ENCODE peak calls at places on chromosome 1, in eight cellular contexts. D is astrocyte, L is IMR-90, J is gastrocnemius medialis, C is Caco-2, R is breast epithelium, T is small intestine, U is endodermal cell. K is an unnamed sample.

GRCh38 chr1:110070282-110070967 is at the start of gene ALX3:
- DNase-seq in D (no peak), L (no peak), J (no peak), C (no peak), R (no peak), T (no peak), U (peak; percentile 72), K (no peak)

GRCh38 chr1:201302168-201302896 is 19.0 kb downstream of the PKP1 start:
- DNase-seq in D (no peak), L (no peak), J (no peak), C (no peak), R (no peak), T (peak; percentile 56), U (no peak), K (no peak)

GRCh38 chr1:7223334-7224080 is 438.3 kb downstream of the CAMTA1 start:
- DNase-seq in D (peak; percentile 91), L (peak; percentile 97), J (no peak), C (no peak), R (no peak), T (no peak), U (no peak), K (no peak)

GRCh38 chr1:204301171-204301957 is 58.4 kb downstream of the PLEKHA6 start:
- DNase-seq in D (no peak), L (no peak), J (peak; percentile 39), C (no peak), R (peak; percentile 89), T (no peak), U (no peak), K (no peak)

GRCh38 chr1:56867491-56867890 is 12.9 kb downstream of the C8A start:
- DNase-seq in D (no peak), L (no peak), J (no peak), C (no peak), R (no peak), T (no peak), U (no peak), K (no peak)

GRCh38 chr1:157575744-157576143 is 22.1 kb downstream of the FCRL4 start:
- DNase-seq in D (no peak), L (no peak), J (no peak), C (no peak), R (no peak), T (no peak), U (no peak), K (no peak)

GRCh38 chr1:51093566-51093965 is 8.5 kb upstream of the C1orf185 start:
- DNase-seq in D (peak; percentile 42), L (peak; percentile 3), J (no peak), C (no peak), R (no peak), T (no peak), U (no peak), K (no peak)

GRCh38 chr1:114350731-114351445 is 160.1 kb downstream of the TRIM33 start:
- DNase-seq in D (no peak), L (no peak), J (no peak), C (no peak), R (no peak), T (no peak), U (no peak), K (no peak)

GRCh38 chr1:235054466-235054865 is 74.2 kb downstream of the TOMM20 start:
- DNase-seq in D (no peak), L (no peak), J (no peak), C (no peak), R (no peak), T (no peak), U (no peak), K (no peak)

GRCh38 chr1:79355073-79355472 is 348.5 kb upstream of the ADGRL4 start:
- DNase-seq in D (peak; percentile 55), L (peak; percentile 68), J (no peak), C (no peak), R (no peak), T (no peak), U (no peak), K (no peak)

GRCh38 chr1:175818929-175819328 is 75.5 kb upstream of the TNR start:
- DNase-seq in D (no peak), L (no peak), J (no peak), C (no peak), R (no peak), T (no peak), U (no peak), K (no peak)

GRCh38 chr1:18288609-18289219 is 181.1 kb downstream of the IGSF21 start:
- DNase-seq in D (no peak), L (no peak), J (no peak), C (no peak), R (no peak), T (no peak), U (no peak), K (no peak)

GRCh38 chr1:38918568-38918967 is 23.1 kb downstream of the RHBDL2 start:
- DNase-seq in D (no peak), L (no peak), J (no peak), C (no peak), R (no peak), T (no peak), U (no peak), K (no peak)
- H3K9me3 ChIP-seq in D (no peaks in the 10 kb centered on the region), L (no peaks in the 10 kb centered on the region), J (no peaks in the 10 kb centered on the region), C (no peaks in the 10 kb centered on the region), R (no peaks in the 10 kb centered on the region), T (no peaks in the 10 kb centered on the region), U (no peaks in the 10 kb centered on the region), K (no peaks in the 10 kb centered on the region)

DNA sequence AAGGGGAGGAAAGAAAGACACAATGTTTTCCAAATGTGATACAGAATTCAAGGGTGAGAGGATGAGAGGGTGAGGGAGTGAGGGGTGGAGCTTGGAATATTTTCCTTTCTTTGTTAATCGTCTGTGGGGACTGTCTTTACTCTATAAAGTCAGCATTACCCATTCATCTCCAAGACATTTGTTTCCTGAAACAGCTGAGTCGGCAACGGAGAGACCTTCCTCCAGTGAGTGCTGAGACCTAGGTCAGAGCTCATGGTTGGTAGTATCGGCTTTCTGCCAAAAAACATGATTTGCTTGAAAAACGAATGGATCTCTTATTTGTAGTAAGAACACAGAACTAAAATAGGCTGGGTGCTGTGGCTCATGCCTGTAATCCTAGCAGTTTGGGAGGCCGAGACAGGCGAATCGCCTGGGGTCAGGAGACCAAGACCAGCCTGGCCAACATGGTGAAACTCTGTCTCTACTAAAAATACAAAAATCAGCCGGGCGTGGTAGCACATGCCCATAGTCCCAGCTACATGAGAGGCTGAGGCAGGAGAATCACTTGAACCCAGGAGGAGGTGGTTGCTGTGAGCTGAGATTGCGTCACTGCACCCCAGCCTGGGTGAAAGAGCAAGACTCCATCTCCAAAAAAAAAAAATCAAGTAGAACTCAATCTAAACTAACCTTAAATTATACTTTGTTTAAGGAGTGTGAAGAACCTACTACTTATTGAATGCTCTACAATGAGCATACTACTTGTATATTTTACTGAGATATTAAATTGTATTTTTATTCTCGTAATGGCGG is 30.3 kb upstream of the RNF186 start:
- DNase-seq in D (no peak), L (no peak), J (no peak), C (no peak), R (no peak), T (no peak), U (no peak), K (no peak)
- H3K9me3 ChIP-seq in D (no peaks in the 10 kb centered on the region), L (no peaks in the 10 kb centered on the region), J (no peaks in the 10 kb centered on the region), C (no peaks in the 10 kb centered on the region), R (no peaks in the 10 kb centered on the region), T (no peaks in the 10 kb centered on the region), U (no peaks in the 10 kb centered on the region), K (no peaks in the 10 kb centered on the region)

GRCh38 chr1:2904191-2904590 is 102.7 kb upstream of the TTC34 start:
- DNase-seq in D (no peak), L (no peak), J (no peak), C (no peak), R (no peak), T (no peak), U (no peak), K (no peak)

GRCh38 chr1:2906620-2907019 is 105.1 kb upstream of the TTC34 start:
- DNase-seq in D (no peak), L (no peak), J (no peak), C (no peak), R (no peak), T (no peak), U (no peak), K (no peak)

GRCh38 chr1:2907051-2907450 is 105.6 kb upstream of the TTC34 start:
- DNase-seq in D (no peak), L (no peak), J (no peak), C (no peak), R (no peak), T (no peak), U (no peak), K (no peak)

GRCh38 chr1:2906105-2906504 is 104.6 kb upstream of the TTC34 start:
- DNase-seq in D (no peak), L (no peak), J (no peak), C (no peak), R (no peak), T (no peak), U (no peak), K (no peak)

DNA sequence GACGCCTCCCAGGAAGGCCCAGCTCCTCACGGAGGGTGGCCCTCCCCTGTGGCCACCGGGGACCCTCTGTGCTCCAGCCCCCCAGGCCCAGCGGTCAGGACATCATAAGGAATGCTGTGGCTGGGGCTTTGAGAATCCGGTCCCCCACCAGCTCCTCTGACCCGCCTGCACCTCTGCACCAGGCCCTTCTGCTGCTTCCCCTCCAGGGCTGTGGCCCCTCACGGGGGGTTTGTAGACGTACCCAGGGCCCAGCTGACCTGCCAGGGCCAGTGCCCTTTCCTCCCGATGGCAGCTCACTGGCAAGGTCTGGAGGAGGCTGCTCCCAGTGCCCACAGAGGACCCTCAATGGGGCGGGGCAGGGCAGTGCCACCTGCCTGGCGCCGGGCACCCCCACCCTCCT is 103.9 kb upstream of the TTC34 start:
- DNase-seq in D (no peak), L (no peak), J (no peak), C (no peak), R (no peak), T (no peak), U (no peak), K (no peak)
- H3K9me3 ChIP-seq in D (no peaks in the 10 kb centered on the region), L (peaks cover 77% of the 10 kb centered on the region), J (no peaks in the 10 kb centered on the region), C (no peaks in the 10 kb centered on the region), R (no peaks in the 10 kb centered on the region), T (no peaks in the 10 kb centered on the region), U (peaks cover 2% of the 10 kb centered on the region), K (no peaks in the 10 kb centered on the region)

GRCh38 chr1:12722626-12723025 is 6.7 kb downstream of the AADACL3 start:
- DNase-seq in D (no peak), L (no peak), J (no peak), C (no peak), R (no peak), T (no peak), U (no peak), K (no peak)

DNA sequence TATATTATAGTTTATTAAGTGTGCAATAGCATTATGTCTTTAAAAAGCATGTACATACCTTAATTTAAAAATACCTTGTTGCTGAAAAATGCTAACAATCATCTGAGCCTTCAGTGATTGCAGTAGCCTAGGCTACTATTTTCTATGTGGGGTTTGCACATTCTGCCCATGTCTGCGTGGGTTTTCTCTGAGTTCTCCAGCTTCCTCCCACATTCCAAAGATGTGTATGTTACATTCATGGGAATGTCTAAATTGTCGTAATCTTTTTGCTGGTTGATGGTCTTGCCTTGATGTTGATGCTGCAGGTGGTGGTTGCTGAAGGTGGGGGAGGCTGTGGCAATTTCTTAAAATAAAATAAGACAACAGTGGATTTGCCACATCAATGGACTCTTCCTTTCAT is 12.5 kb downstream of the AADACL3 start:
- DNase-seq in D (no peak), L (no peak), J (no peak), C (no peak), R (no peak), T (no peak), U (no peak), K (no peak)
- H3K9me3 ChIP-seq in D (no peaks in the 10 kb centered on the region), L (peaks cover 15% of the 10 kb centered on the region), J (no peaks in the 10 kb centered on the region), C (no peaks in the 10 kb centered on the region), R (peaks cover 30% of the 10 kb centered on the region), T (no peaks in the 10 kb centered on the region), U (peaks cover 8% of the 10 kb centered on the region), K (no peaks in the 10 kb centered on the region)

K was measured in T-helper 17 cell.